ENCODE peak calls at places on chromosomes 3 and 15, in six cellular contexts. M, S, C, O, X and K are unnamed samples.
A peak's percentile ranks its signal among the peaks of the same experiment; 100 is the strongest.

GRCh38 chr3:28316226-28316625 is 32.3 kb upstream of the ZCWPW2 start:
- DNase-seq in M (peak; percentile 37), X (no peak), S (no peak), C (no peak), O (no peak), K (no peak)

GRCh38 chr3:29385056-29385455 is 104.2 kb downstream of the RBMS3 start:
- DNase-seq in S (no peak), C (no peak), O (no peak), M (peak; percentile 74), X (peak; percentile 29), K (no peak)

GRCh38 chr3:10483364-10483675 is 22.1 kb downstream of the ATP2B2 start:
- DNase-seq in S (no peak), X (no peak), C (no peak), O (no peak), M (no peak), K (no peak)

GRCh38 chr15:66802087-66803001 is 100.3 kb downstream of the SMAD6 start:
- DNase-seq in X (peak; percentile 54), O (no peak), M (peak; percentile 47), S (no peak), C (peak; percentile 61), K (peak; percentile 17)

GRCh38 chr15:27796405-27797085 is 302.6 kb downstream of the OCA2 start:
- DNase-seq in S (no peak), X (no peak), O (no peak), C (no peak), M (no peak), K (no peak)

GRCh38 chr3:66383998-66384745 is 116.7 kb downstream of the LRIG1 start:
- DNase-seq in C (no peak), M (no peak), S (no peak), O (no peak), X (no peak), K (no peak)

GRCh38 chr3:162034368-162034767 is 537.8 kb downstream of the OTOL1 start:
- DNase-seq in M (peak; percentile 35), S (no peak), O (no peak), X (peak; percentile 22), C (no peak), K (no peak)

GRCh38 chr3:123377173-123377740 is 71.6 kb downstream of the ADCY5 start:
- DNase-seq in O (no peak), S (no peak), M (no peak), C (no peak), X (no peak), K (no peak)

GRCh38 chr3:169871129-169871886 is 1.6 kb upstream of the LRRC31 start:
- DNase-seq in M (no peak), X (no peak), S (no peak), O (peak; percentile 4), C (no peak), K (no peak)

GRCh38 chr15:94412979-94413741 is 181.8 kb downstream of the MCTP2 start:
- DNase-seq in X (no peak), O (no peak), C (peak; percentile 57), S (no peak), M (peak; percentile 59), K (peak; percentile 72)

GRCh38 chr15:96344706-96345559 is 14.4 kb downstream of the NR2F2 start:
- DNase-seq in O (no peak), M (peak; percentile 36), C (no peak), X (no peak), S (no peak), K (peak; percentile 56)

GRCh38 chr3:9909221-9910013 is 6.8 kb downstream of the IL17RE start:
- DNase-seq in X (no peak), C (no peak), S (no peak), M (no peak), O (no peak), K (no peak)

GRCh38 chr3:176219970-176220369 is 977.3 kb downstream of the TBL1XR1 start:
- DNase-seq in X (no peak), O (no peak), C (no peak), S (no peak), M (no peak), K (no peak)

GRCh38 chr3:178444416-178444815 is 91.8 kb upstream of the KCNMB2 start:
- DNase-seq in M (no peak), C (no peak), X (no peak), O (no peak), S (no peak), K (no peak)

GRCh38 chr3:9179826-9180763 is 69.4 kb downstream of the SRGAP3 start:
- DNase-seq in M (no peak), S (no peak), X (no peak), O (peak; percentile 71), C (no peak), K (no peak)

GRCh38 chr15:78203346-78204225 is 30.8 kb downstream of the ACSBG1 start:
- DNase-seq in O (no peak), X (no peak), M (no peak), S (no peak), C (peak; percentile 51), K (no peak)

GRCh38 chr3:183953471-183954070 is 64.1 kb downstream of the ABCC5 start:
- DNase-seq in M (no peak), S (no peak), O (no peak), X (no peak), C (no peak), K (no peak)

GRCh38 chr3:197791120-197792018 is at the start of gene LRCH3:
- DNase-seq in O (peak; percentile 74), X (no peak), C (peak; percentile 81), S (peak; percentile 71), M (peak; percentile 74), K (peak; percentile 81)

GRCh38 chr3:150414989-150415388 is 6.9 kb downstream of the TSC22D2 start:
- DNase-seq in S (no peak), M (no peak), X (no peak), O (no peak), C (no peak), K (no peak)

GRCh38 chr3:124952456-124952855 is 17.9 kb upstream of the MUC13 start:
- DNase-seq in X (no peak), C (no peak), O (no peak), S (no peak), M (no peak), K (no peak)

GRCh38 chr3:184491867-184492615 is 69.5 kb upstream of the EPHB3 start:
- DNase-seq in C (no peak), S (no peak), X (no peak), M (no peak), O (peak; percentile 81), K (no peak)

GRCh38 chr3:4885322-4885721 is 93.9 kb upstream of the BHLHE40 start:
- DNase-seq in C (no peak), S (no peak), X (no peak), O (no peak), M (peak; percentile 77), K (no peak)

GRCh38 chr15:44812029-44812517 is 75.7 kb downstream of the TRIM69 start:
- DNase-seq in M (no peak), X (no peak), C (no peak), S (no peak), O (no peak), K (no peak)

GRCh38 chr3:112454098-112454884 is 45.0 kb downstream of the BTLA start:
- DNase-seq in C (no peak), M (no peak), X (no peak), O (no peak), S (no peak), K (no peak)

GRCh38 chr3:172717493-172718088 is 6.7 kb upstream of the NCEH1 start:
- DNase-seq in M (peak; percentile 28), C (peak; percentile 50), O (no peak), S (no peak), X (no peak), K (peak; percentile 32)

GRCh38 chr15:52331490-52332240 is 36.1 kb upstream of the MYO5C start:
- DNase-seq in X (no peak), S (peak; percentile 2), C (peak; percentile 69), O (peak; percentile 40), M (peak; percentile 80), K (peak; percentile 78)

GRCh38 chr3:158912188-158912587 is 110.3 kb downstream of the MFSD1 start:
- DNase-seq in X (no peak), C (peak; percentile 1), S (no peak), M (peak; percentile 4), O (no peak), K (peak; percentile 11)